ENCODE peak calls at places on chromosomes 2 and 18, in six cellular contexts. J is transverse colon, V is K562, I is HepG2, Z is ovary, H is tibial nerve. D is an unnamed sample.

GRCh38 chr2:73985318-73986084 is 791 bp downstream of the TET3 start:
- DNase-seq in H (peak; percentile 35), V (peak; percentile 73), Z (no peak), J (peak; percentile 40), I (peak; percentile 31), D (peak; percentile 72)

GRCh38 chr18:64405161-64405560 is 256.3 kb upstream of the LINC00305 start:
- DNase-seq in H (no peak), V (no peak), I (no peak), J (no peak), Z (no peak), D (no peak)

GRCh38 chr2:164756773-164757172 is 84.8 kb downstream of the COBLL1 start:
- DNase-seq in V (no peak), Z (no peak), H (no peak), J (no peak), I (peak; percentile 15), D (no peak)

GRCh38 chr2:110804433-110804832 is 72.1 kb downstream of the ACOXL start:
- DNase-seq in H (no peak), J (no peak), Z (no peak), I (no peak), V (no peak), D (no peak)

GRCh38 chr2:118202707-118203303 is 114.5 kb downstream of the INSIG2 start:
- DNase-seq in H (peak; percentile 32), Z (no peak), I (peak; percentile 54), V (peak; percentile 47), J (peak; percentile 34), D (no peak)

GRCh38 chr2:151437630-151438029 is 27.9 kb downstream of the RIF1 start:
- DNase-seq in I (no peak), H (peak; percentile 39), Z (no peak), J (no peak), V (peak; percentile 16), D (no peak)

GRCh38 chr2:25165992-25166618 is 2.3 kb downstream of the POMC start:
- DNase-seq in J (peak; percentile 68), H (no peak), Z (no peak), I (peak; percentile 39), V (no peak), D (peak; percentile 37)

GRCh38 chr2:64036343-64036742 is 17.1 kb upstream of the VPS54 start:
- DNase-seq in V (no peak), I (no peak), J (no peak), H (no peak), Z (no peak), D (no peak)

GRCh38 chr18:50853863-50854271 is 25.1 kb upstream of the ME2 start:
- DNase-seq in Z (no peak), I (peak; percentile 51), H (no peak), J (peak; percentile 57), V (no peak), D (peak; percentile 69)

GRCh38 chr18:48919547-48919946 is 31.2 kb downstream of the SMAD7 start:
- DNase-seq in Z (no peak), J (no peak), I (no peak), H (no peak), V (no peak), D (peak; percentile 14)

DNA sequence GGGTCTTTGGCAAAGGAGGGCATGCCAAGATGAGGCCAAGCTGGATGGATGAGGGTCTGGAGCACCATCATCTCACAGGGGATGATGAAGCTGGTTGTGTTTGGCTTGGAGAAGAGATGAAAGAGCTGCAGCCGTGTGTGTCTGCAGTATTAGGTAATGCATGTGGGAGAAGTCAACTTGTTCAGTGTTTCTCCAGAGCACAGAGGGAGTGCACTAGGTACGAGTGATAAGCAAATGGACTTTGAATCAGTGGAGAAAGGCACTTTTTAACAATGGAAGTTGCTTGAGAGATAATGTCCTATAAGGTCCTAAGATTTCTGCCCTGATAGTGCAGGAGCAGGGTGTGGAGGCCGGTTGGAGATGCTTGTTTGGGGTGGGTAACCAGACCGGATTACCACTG is 36.0 kb downstream of the SLC14A2 start:
- DNase-seq in H (no peak), V (no peak), I (peak; percentile 9), J (no peak), Z (no peak), D (no peak)
- TF ChIP-seq EP300 in H (no peak), V (no peak), I (no peak), J (no peak), Z (no peak), D (no peak)

GRCh38 chr2:84965192-84965516 is 5.8 kb upstream of the KCMF1 start:
- DNase-seq in V (no peak), Z (no peak), I (no peak), J (no peak), H (no peak), D (peak; percentile 8)
- H3K36me3 ChIP-seq in V (peaks cover 30% of the 10 kb centered on the region), Z (no peaks in the 10 kb centered on the region), I (no peaks in the 10 kb centered on the region), J (no peaks in the 10 kb centered on the region), H (no peaks in the 10 kb centered on the region), D (no peaks in the 10 kb centered on the region)

DNA sequence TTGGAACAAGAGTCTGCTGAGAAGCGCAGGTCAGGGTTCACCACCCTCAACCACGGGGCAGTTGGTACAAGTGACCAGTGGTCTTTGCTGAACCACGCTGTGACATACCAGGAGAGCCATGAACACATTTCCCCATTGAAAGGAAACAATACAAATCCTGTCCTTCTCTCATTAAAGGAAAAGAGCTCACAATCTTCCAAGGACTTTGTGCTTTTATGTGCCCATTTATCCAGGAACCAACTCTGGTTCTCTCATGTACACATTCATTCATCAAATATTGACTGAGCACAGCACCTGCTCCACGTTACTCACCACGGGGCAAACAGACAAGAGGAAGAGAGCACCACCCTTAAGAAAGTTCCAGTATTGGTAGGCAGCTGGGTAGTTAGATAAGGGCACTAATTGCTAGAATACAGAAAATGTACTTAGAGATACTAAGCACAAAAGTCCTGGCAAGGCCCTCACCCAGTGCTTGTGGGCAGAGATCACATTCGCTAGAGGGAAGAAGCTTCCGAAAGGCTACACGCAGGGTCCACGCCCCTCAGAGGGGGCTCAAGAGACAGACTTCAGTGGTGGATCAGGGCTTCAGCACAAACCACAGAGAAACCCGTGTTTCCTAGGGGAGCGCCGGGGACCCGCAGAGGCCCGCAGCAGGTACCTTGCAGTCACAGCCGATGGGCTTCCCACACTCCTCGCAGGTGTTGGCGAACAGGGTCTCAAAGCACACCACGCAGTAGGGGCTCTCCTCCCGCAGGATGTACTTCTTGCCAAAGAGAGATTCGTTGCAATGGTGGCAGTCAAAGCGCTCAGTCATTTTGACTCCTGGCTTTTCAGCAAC is 12.9 kb downstream of the FHL2 start:
- DNase-seq in V (no peak), I (peak; percentile 79), Z (no peak), H (no peak), J (peak; percentile 56), D (no peak)
- TF ChIP-seq POLR2A in V (no peak), I (no peak), Z (no peak), H (no peak), J (no peak), D (no peak)

DNA sequence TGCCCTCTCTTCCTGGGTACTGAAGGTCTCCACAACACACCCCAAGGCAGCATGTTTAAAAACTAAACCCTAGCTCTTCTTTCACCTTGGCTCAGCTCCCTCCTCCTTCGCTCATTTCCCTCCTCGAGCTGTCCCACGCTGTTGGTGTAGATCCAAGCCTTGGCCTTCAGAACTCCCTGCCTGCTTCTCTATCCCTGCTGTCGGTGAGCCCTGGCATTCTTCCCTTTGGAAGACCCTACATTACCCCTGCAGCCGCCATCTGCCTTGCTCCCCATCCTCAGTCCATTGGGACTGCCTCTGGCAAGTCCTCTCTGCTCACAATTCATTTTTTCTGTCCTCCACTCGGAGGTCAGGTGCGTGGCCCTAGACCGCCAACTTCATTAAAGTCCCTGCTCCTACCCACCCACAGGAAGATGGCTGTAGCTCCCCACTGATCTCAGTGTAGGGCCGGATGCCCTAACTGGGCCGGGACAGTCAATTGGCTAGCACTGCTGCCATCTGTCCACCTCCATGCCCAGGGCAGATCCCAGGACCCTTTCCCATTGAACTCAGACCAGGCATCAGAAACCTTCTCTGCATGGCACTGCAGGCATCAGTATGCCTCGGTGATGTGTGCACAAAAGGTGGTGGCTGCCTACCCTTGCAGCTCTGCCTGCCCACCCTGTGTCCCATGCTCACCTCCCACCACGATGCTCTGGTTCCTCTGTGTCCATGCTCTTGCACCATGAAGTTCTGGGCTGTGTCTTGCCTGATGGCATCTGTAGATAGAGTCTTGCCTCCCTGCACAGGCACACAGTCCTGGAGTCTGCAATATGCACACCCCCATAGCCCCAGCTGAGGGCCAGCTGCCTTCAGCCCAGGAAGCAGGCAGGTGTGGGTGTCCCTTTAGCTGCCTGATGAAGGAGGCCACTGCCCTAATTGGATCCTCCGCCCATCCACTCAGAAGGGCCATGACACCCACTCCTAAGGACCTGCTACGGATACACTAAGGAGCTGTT is 5.7 kb downstream of the AMER3 start:
- DNase-seq in H (no peak), J (no peak), Z (no peak), I (no peak), V (no peak), D (no peak)
- TF ChIP-seq EP300 in H (no peak), J (no peak), Z (no peak), I (no peak), V (no peak), D (no peak)

DNA sequence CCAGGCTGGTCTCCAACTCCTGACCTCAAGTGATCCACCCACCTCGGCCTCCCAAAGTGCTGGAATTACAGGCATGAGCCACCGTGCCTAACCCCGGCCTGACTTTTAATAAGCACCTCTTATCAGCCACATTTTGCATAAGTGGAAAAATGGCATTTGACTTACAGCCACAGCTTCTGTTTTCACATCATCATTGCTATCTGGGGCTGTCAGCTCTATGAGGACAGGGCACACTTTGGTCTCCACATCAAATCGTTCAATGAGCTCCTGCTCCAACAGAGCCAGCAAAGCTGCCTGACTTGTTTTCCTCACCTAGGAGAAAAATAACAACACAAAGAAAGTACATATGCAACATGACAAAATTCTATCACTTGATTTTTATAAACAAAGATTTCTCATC is 26.4 kb downstream of the PPP4R1 start:
- DNase-seq in Z (no peak), J (no peak), H (no peak), I (no peak), V (no peak), D (no peak)
- H3K36me3 ChIP-seq in Z (no peaks in the 10 kb centered on the region), J (peaks cover 21% of the 10 kb centered on the region), H (no peaks in the 10 kb centered on the region), I (peaks cover 58% of the 10 kb centered on the region), V (peaks cover 75% of the 10 kb centered on the region), D (peaks cover 9% of the 10 kb centered on the region)